ENCODE peak calls at places on chromosomes 2 and 18, in seven cellular contexts. I is H9, W is IMR-90, R is mesendoderm, P is H1, M is neuronal stem cell, O is mesenchymal stem cell. U is an unnamed sample.

GRCh38 chr18:65725421-65726050 is 25.3 kb upstream of the CDH7 start:
- DNase-seq in I (peak; percentile 75), W (no peak), R (peak; percentile 71), P (peak; percentile 67), M (peak; percentile 17), O (peak; percentile 1), U (peak; percentile 19)

GRCh38 chr2:207317358-207317984 is 151.7 kb upstream of the KLF7 start:
- DNase-seq in I (no peak), W (peak; percentile 64), R (no peak), P (no peak), M (no peak), O (no peak), U (no peak)

GRCh38 chr2:131039908-131040660 is 53.2 kb downstream of the FAM168B start:
- DNase-seq in I (no peak), W (peak; percentile 35), R (no peak), P (no peak), M (no peak), O (no peak), U (no peak)

GRCh38 chr18:36420826-36421225 is 123.3 kb downstream of the FHOD3 start:
- DNase-seq in I (no peak), W (no peak), R (no peak), P (no peak), M (no peak), O (peak; percentile 3), U (peak; percentile 53)

GRCh38 chr2:13002536-13002935 is 285.8 kb downstream of the TRIB2 start:
- DNase-seq in I (no peak), W (no peak), R (no peak), P (no peak), M (no peak), O (no peak), U (no peak)

GRCh38 chr18:79947881-79948610 is 3.4 kb downstream of the SLC66A2 start:
- DNase-seq in I (no peak), W (no peak), R (no peak), P (no peak), M (no peak), O (no peak), U (no peak)

GRCh38 chr2:241314181-241314932 is 1.1 kb downstream of the HDLBP start:
- DNase-seq in I (no peak), W (peak; percentile 57), R (peak; percentile 84), P (no peak), M (no peak), O (peak; percentile 71), U (peak; percentile 92)

GRCh38 chr2:189549440-189549832 is 31.1 kb downstream of the SLC40A1 start:
- DNase-seq in I (no peak), W (peak; percentile 68), R (no peak), P (no peak), M (no peak), O (no peak), U (no peak)

GRCh38 chr2:172251231-172251630 is 148.5 kb upstream of the DLX2 start:
- DNase-seq in I (no peak), W (peak; percentile 72), R (no peak), P (no peak), M (no peak), O (peak; percentile 75), U (peak; percentile 31)

GRCh38 chr18:77366725-77367641 is 117.3 kb downstream of the GALR1 start:
- DNase-seq in I (no peak), W (no peak), R (no peak), P (no peak), M (no peak), O (no peak), U (no peak)

GRCh38 chr2:233996436-233996835 is 54.1 kb upstream of the SPP2 start:
- DNase-seq in I (no peak), W (peak; percentile 45), R (no peak), P (no peak), M (no peak), O (no peak), U (no peak)

GRCh38 chr2:7673843-7674242 is 756.6 kb downstream of the RNF144A start:
- DNase-seq in I (no peak), W (no peak), R (no peak), P (no peak), M (no peak), O (no peak), U (no peak)

GRCh38 chr2:203498161-203498560 is 36.9 kb downstream of the RAPH1 start:
- DNase-seq in I (no peak), W (peak; percentile 89), R (no peak), P (no peak), M (no peak), O (peak; percentile 81), U (no peak)

GRCh38 chr2:86631846-86632485 is 8.3 kb upstream of the RNF103 start:
- DNase-seq in I (no peak), W (no peak), R (peak; percentile 34), P (no peak), M (no peak), O (no peak), U (peak; percentile 30)

GRCh38 chr18:901769-902168 is 2.9 kb upstream of the ADCYAP1 start:
- DNase-seq in I (no peak), W (no peak), R (no peak), P (no peak), M (no peak), O (no peak), U (no peak)

GRCh38 chr2:1715184-1716012 is 28.9 kb downstream of the PXDN start:
- DNase-seq in I (no peak), W (no peak), R (no peak), P (no peak), M (no peak), O (no peak), U (no peak)

GRCh38 chr2:42234056-42234455 is 64.9 kb downstream of the EML4 start:
- DNase-seq in I (no peak), W (peak; percentile 89), R (peak; percentile 82), P (no peak), M (no peak), O (peak; percentile 71), U (peak; percentile 59)

GRCh38 chr2:28445448-28446258 is 50.2 kb upstream of the PLB1 start:
- DNase-seq in I (no peak), W (peak; percentile 97), R (peak; percentile 74), P (no peak), M (no peak), O (peak; percentile 95), U (peak; percentile 54)

GRCh38 chr2:45067859-45068642 is 58.8 kb upstream of the SIX2 start:
- DNase-seq in I (peak; percentile 44), W (no peak), R (peak; percentile 79), P (no peak), M (no peak), O (no peak), U (no peak)

GRCh38 chr2:109126501-109126860 is 2.5 kb upstream of the SH3RF3 start:
- DNase-seq in I (no peak), W (peak; percentile 92), R (peak; percentile 46), P (no peak), M (no peak), O (peak; percentile 94), U (peak; percentile 37)

GRCh38 chr2:155310589-155310988 is 612.1 kb downstream of the KCNJ3 start:
- DNase-seq in I (no peak), W (no peak), R (peak; percentile 52), P (no peak), M (peak; percentile 17), O (peak; percentile 8), U (no peak)

GRCh38 chr2:115165529-115166109 is 723.2 kb downstream of the DPP10 start:
- DNase-seq in I (no peak), W (peak; percentile 12), R (peak; percentile 57), P (no peak), M (peak; percentile 14), O (peak; percentile 38), U (peak; percentile 74)

GRCh38 chr18:43160509-43160908 is 45.0 kb upstream of the RIT2 start:
- DNase-seq in I (no peak), W (peak; percentile 25), R (no peak), P (no peak), M (no peak), O (peak; percentile 8), U (no peak)

GRCh38 chr18:38539373-38539772 is 973.8 kb upstream of the CELF4 start:
- DNase-seq in I (no peak), W (no peak), R (peak; percentile 40), P (no peak), M (peak; percentile 20), O (no peak), U (no peak)
- H3K18ac ChIP-seq in I (no peak overlapping the region), W (no peak overlapping the region), R (no peak overlapping the region), P (no peak overlapping the region), M (no peak overlapping the region), O (no peak overlapping the region), U (no peak overlapping the region)

DNA sequence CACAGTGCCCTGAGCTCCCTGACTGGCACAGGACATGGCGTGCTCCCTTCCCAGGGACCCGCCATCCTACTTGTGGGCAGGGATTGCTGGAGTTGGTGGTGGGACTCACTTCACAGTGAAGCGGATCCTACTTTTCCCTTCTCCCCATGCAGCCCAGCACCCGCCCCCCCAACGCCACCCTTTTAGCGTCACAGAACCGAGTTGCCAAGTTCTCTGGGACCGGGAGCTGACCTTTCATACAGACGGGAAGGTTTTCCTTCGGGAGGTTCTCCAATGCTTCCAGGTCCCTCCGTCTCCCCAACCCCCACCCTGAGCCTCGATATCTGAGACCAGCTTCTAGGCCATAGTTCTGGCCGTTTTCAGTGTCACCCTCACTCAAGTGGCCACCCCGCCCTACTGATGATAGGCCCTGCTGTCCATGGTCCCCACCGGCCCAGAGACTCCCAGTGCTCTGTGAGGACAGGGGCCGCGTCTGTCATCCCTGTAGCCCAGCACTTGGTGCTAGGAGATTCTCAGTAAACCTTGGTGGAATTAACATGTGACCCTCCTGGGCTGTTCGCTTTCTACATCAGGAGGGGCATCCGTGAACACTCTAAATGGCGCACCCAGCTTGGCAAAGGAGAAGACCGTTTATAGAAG is 1.6 kb upstream of the DNMT3A start:
- DNase-seq in I (no peak), W (no peak), R (no peak), P (no peak), M (no peak), O (no peak), U (no peak)
- H3K4ac ChIP-seq in I (no peak overlapping the region), W (no peak overlapping the region), R (no peak overlapping the region), P (no peak overlapping the region), M (no peak overlapping the region), O (no peak overlapping the region), U (no peak overlapping the region)

GRCh38 chr2:10529611-10530010 is 81.5 kb upstream of the ODC1 start:
- DNase-seq in I (no peak), W (no peak), R (no peak), P (no peak), M (no peak), O (no peak), U (no peak)

GRCh38 chr2:10531874-10532273 is 83.7 kb upstream of the ODC1 start:
- DNase-seq in I (no peak), W (no peak), R (no peak), P (no peak), M (no peak), O (no peak), U (no peak)

GRCh38 chr2:10532631-10533101 is 84.5 kb upstream of the ODC1 start:
- DNase-seq in I (no peak), W (peak; percentile 8), R (no peak), P (no peak), M (no peak), O (no peak), U (peak; percentile 27)

GRCh38 chr2:10527585-10527984 is 79.5 kb upstream of the ODC1 start:
- DNase-seq in I (no peak), W (no peak), R (no peak), P (no peak), M (no peak), O (no peak), U (no peak)

GRCh38 chr2:10530607-10531239 is 82.6 kb upstream of the ODC1 start:
- DNase-seq in I (no peak), W (no peak), R (no peak), P (no peak), M (no peak), O (no peak), U (no peak)
- H4K8ac ChIP-seq in I (no peak overlapping the region), W (no peak overlapping the region), R (no peak overlapping the region), P (no peak overlapping the region), M (no peak overlapping the region), O (no peak overlapping the region), U (no peak overlapping the region)

GRCh38 chr2:145558617-145559350 is 1038.9 kb upstream of the ZEB2 start:
- DNase-seq in I (no peak), W (peak; percentile 43), R (no peak), P (no peak), M (no peak), O (no peak), U (no peak)
- H3K18ac ChIP-seq in I (no peak overlapping the region), W (no peak overlapping the region), R (no peak overlapping the region), P (no peak overlapping the region), M (no peak overlapping the region), O (no peak overlapping the region), U (no peak overlapping the region)

U was measured in trophoblast cell.